ENCODE peak calls at places on chromosomes 4 and X, in six cellular contexts. T, I, R, H, E and D are unnamed samples.

GRCh38 chr4:65259251-65259650 is 411.0 kb downstream of the EPHA5 start:
- DNase-seq in T (no peak), I (no peak), R (no peak), H (no peak), E (no peak), D (no peak)

GRCh38 chrX:71873459-71873833 is 37.2 kb upstream of the NHSL2 start:
- DNase-seq in T (no peak), I (no peak), R (no peak), H (no peak), E (no peak), D (no peak)

GRCh38 chr4:1300466-1301455 is 11.1 kb downstream of the MAEA start:
- DNase-seq in T (no peak), I (no peak), R (no peak), H (no peak), E (no peak), D (no peak)

GRCh38 chr4:135344492-135344891 is 1142.9 kb upstream of the PABPC4L start:
- DNase-seq in T (no peak), I (no peak), R (no peak), H (no peak), E (no peak), D (no peak)

GRCh38 chr4:25299476-25300203 is 12.9 kb upstream of the ZCCHC4 start:
- DNase-seq in T (peak), I (no peak), R (no peak), H (no peak), E (no peak), D (no peak)

GRCh38 chr4:101349346-101350064 is 2.2 kb upstream of the PPP3CA start:
- DNase-seq in T (no peak), I (no peak), R (peak), H (no peak), E (no peak), D (peak)

GRCh38 chrX:134880866-134881265 is 109.9 kb upstream of the SMIM10 start:
- DNase-seq in T (no peak), I (no peak), R (no peak), H (no peak), E (no peak), D (no peak)

GRCh38 chrX:109964390-109964789 is 38.5 kb upstream of the TMEM164 start:
- DNase-seq in T (no peak), I (no peak), R (no peak), H (no peak), E (no peak), D (no peak)

GRCh38 chrX:14051416-14051815 is 21.7 kb upstream of the GEMIN8 start:
- DNase-seq in T (no peak), I (no peak), R (peak), H (no peak), E (no peak), D (peak)

GRCh38 chr4:25859429-25860148 is 3.2 kb downstream of the SEL1L3 start:
- DNase-seq in T (no peak), I (no peak), R (no peak), H (no peak), E (no peak), D (no peak)

GRCh38 chr4:127737295-127737694 is 7.1 kb downstream of the SLC25A31 start:
- DNase-seq in T (no peak), I (no peak), R (no peak), H (no peak), E (no peak), D (no peak)

GRCh38 chr4:186554890-186555827 is at the start of gene MTNR1A:
- DNase-seq in T (peak), I (no peak), R (no peak), H (no peak), E (no peak), D (no peak)

GRCh38 chrX:123834116-123834515 is 25.7 kb upstream of the XIAP start:
- DNase-seq in T (no peak), I (no peak), R (no peak), H (no peak), E (no peak), D (no peak)

GRCh38 chr4:2281575-2282343 is 19.9 kb upstream of the MXD4 start:
- DNase-seq in T (no peak), I (peak), R (no peak), H (peak), E (no peak), D (no peak)

GRCh38 chr4:15717647-15718416 is 15.0 kb downstream of the BST1 start:
- DNase-seq in T (no peak), I (no peak), R (no peak), H (no peak), E (no peak), D (no peak)

GRCh38 chr4:165874799-165875371 is 1.8 kb downstream of the TLL1 start:
- DNase-seq in T (peak), I (no peak), R (no peak), H (no peak), E (no peak), D (no peak)

GRCh38 chrX:27751976-27752375 is 55.8 kb upstream of the MAGEB10 start:
- DNase-seq in T (no peak), I (no peak), R (no peak), H (no peak), E (no peak), D (no peak)

GRCh38 chr4:150306719-150307118 is 228.5 kb downstream of the DCLK2 start:
- DNase-seq in T (no peak), I (no peak), R (no peak), H (no peak), E (no peak), D (no peak)

GRCh38 chr4:56728512-56728911 is 47.4 kb upstream of the HOPX start:
- DNase-seq in T (no peak), I (no peak), R (peak), H (no peak), E (no peak), D (no peak)

GRCh38 chr4:168496834-168497233 is at the start of gene PALLD:
- DNase-seq in T (no peak), I (no peak), R (no peak), H (no peak), E (no peak), D (no peak)

GRCh38 chr4:139532951-139533350 is 23.1 kb downstream of the SETD7 start:
- DNase-seq in T (no peak), I (no peak), R (peak), H (no peak), E (no peak), D (peak)

GRCh38 chr4:179307297-179308136 is 1865.3 kb upstream of the AGA start:
- DNase-seq in T (peak), I (no peak), R (peak), H (no peak), E (no peak), D (no peak)

GRCh38 chrX:129690435-129690834 is 35.7 kb upstream of the APLN start:
- DNase-seq in T (no peak), I (no peak), R (peak), H (no peak), E (no peak), D (no peak)

GRCh38 chr4:150818129-150818528 is 197.0 kb downstream of the LRBA start:
- DNase-seq in T (no peak), I (no peak), R (no peak), H (no peak), E (no peak), D (no peak)

GRCh38 chr4:185682236-185682635 is 129.8 kb downstream of the SORBS2 start:
- DNase-seq in T (no peak), I (no peak), R (no peak), H (no peak), E (no peak), D (no peak)

GRCh38 chr4:52203351-52203750 is 152.2 kb downstream of the SPATA18 start:
- DNase-seq in T (no peak), I (no peak), R (no peak), H (no peak), E (no peak), D (no peak)

GRCh38 chr4:151530783-151531182 is 121.8 kb downstream of the FHIP1A start:
- DNase-seq in T (no peak), I (no peak), R (no peak), H (no peak), E (no peak), D (no peak)

GRCh38 chrX:2690856-2691542 is at the start of gene CD99:
- DNase-seq in T (peak), I (peak), R (no peak), H (peak), E (no peak), D (no peak)

GRCh38 chrX:67720344-67720743 is 176.5 kb downstream of the AR start:
- DNase-seq in T (no peak), I (no peak), R (no peak), H (no peak), E (no peak), D (no peak)

GRCh38 chrX:67587946-67588624 is 44.3 kb downstream of the AR start:
- DNase-seq in T (no peak), I (no peak), R (no peak), H (no peak), E (no peak), D (no peak)

GRCh38 chrX:155070663-155070974 is 317 bp downstream of the CMC4 start:
- DNase-seq in T (no peak), I (no peak), R (no peak), H (no peak), E (no peak), D (no peak)

GRCh38 chr4:77172336-77172735 is 15.3 kb downstream of the CCNG2 start:
- DNase-seq in T (no peak), I (no peak), R (no peak), H (no peak), E (no peak), D (no peak)

GRCh38 chr4:88465653-88466192 is 8.8 kb downstream of the HERC5 start:
- DNase-seq in T (no peak), I (no peak), R (no peak), H (no peak), E (no peak), D (no peak)

GRCh38 chrX:65644621-65645287 is 22.7 kb upstream of the MSN start:
- DNase-seq in T (no peak), I (no peak), R (peak), H (no peak), E (peak), D (peak)